ENCODE peak calls at places on chromosomes 5 and 9, in five cellular contexts. Y, X, Z, C and P are unnamed samples.

GRCh38 chr5:57976506-57976905 is 483.4 kb downstream of the PLK2 start:
- DNase-seq in Y (no peak), X (no peak), Z (no peak), C (no peak), P (no peak)

GRCh38 chr5:8061140-8061469 is 192.2 kb downstream of the MTRR start:
- DNase-seq in Y (no peak), X (no peak), Z (no peak), C (no peak), P (no peak)

GRCh38 chr9:17003576-17004240 is 131.1 kb upstream of the CNTLN start:
- DNase-seq in Y (no peak), X (no peak), Z (no peak), C (no peak), P (no peak)

GRCh38 chr5:168786142-168786541 is 207.0 kb upstream of the PANK3 start:
- DNase-seq in Y (no peak), X (no peak), Z (no peak), C (no peak), P (no peak)

GRCh38 chr5:76616206-76616605 is 7.0 kb downstream of the F2RL2 start:
- DNase-seq in Y (no peak), X (no peak), Z (no peak), C (no peak), P (no peak)

GRCh38 chr5:135069016-135069770 is 35.2 kb upstream of the PITX1 start:
- DNase-seq in Y (no peak), X (no peak), Z (no peak), C (no peak), P (no peak)

GRCh38 chr5:134019636-134020035 is 14.9 kb upstream of the VDAC1 start:
- DNase-seq in Y (no peak), X (no peak), Z (no peak), C (no peak), P (peak; percentile 35)

GRCh38 chr5:134226441-134227192 is 744 bp upstream of the PPP2CA start:
- DNase-seq in Y (peak; percentile 89), X (peak; percentile 24), Z (peak; percentile 14), C (no peak), P (peak; percentile 91)

GRCh38 chr5:54742417-54742889 is 224.9 kb downstream of the SNX18 start:
- DNase-seq in Y (peak; percentile 44), X (no peak), Z (no peak), C (peak; percentile 19), P (peak; percentile 61)

GRCh38 chr5:134975078-134975715 is 7.5 kb downstream of the CATSPER3 start:
- DNase-seq in Y (no peak), X (peak; percentile 67), Z (no peak), C (no peak), P (no peak)

GRCh38 chr9:93673271-93673843 is 97.0 kb downstream of the PHF2 start:
- DNase-seq in Y (peak; percentile 11), X (no peak), Z (no peak), C (no peak), P (peak; percentile 43)

GRCh38 chr5:11045411-11045810 is 284.4 kb upstream of the DAP start:
- DNase-seq in Y (no peak), X (no peak), Z (no peak), C (no peak), P (no peak)

GRCh38 chr9:33467526-33467925 is 6.2 kb downstream of the NOL6 start:
- DNase-seq in Y (no peak), X (no peak), Z (no peak), C (no peak), P (no peak)

GRCh38 chr5:124546643-124547042 is 199.8 kb downstream of the ZNF608 start:
- DNase-seq in Y (no peak), X (no peak), Z (no peak), C (no peak), P (peak; percentile 18)

GRCh38 chr5:176535101-176535654 is 2.0 kb downstream of the RNF44 start:
- DNase-seq in Y (peak; percentile 78), X (peak; percentile 34), Z (no peak), C (no peak), P (peak; percentile 79)
- H3K4me1 ChIP-seq in Y (peaks cover 22% of the 10 kb centered on the region), X (peaks cover 26% of the 10 kb centered on the region), Z (peaks cover 56% of the 10 kb centered on the region), C (peaks cover 49% of the 10 kb centered on the region), P (peaks cover 27% of the 10 kb centered on the region)

GRCh38 chr9:20446248-20446647 is 176.1 kb downstream of the MLLT3 start:
- DNase-seq in Y (no peak), X (no peak), Z (no peak), C (no peak), P (no peak)

GRCh38 chr9:20441166-20441565 is 181.1 kb downstream of the MLLT3 start:
- DNase-seq in Y (no peak), X (no peak), Z (no peak), C (no peak), P (no peak)

GRCh38 chr9:20442461-20443319 is 179.6 kb downstream of the MLLT3 start:
- DNase-seq in Y (no peak), X (no peak), Z (no peak), C (no peak), P (no peak)

GRCh38 chr9:20437466-20437865 is 184.8 kb downstream of the MLLT3 start:
- DNase-seq in Y (no peak), X (peak; percentile 7), Z (no peak), C (no peak), P (no peak)

GRCh38 chr9:20441704-20442423 is 180.4 kb downstream of the MLLT3 start:
- DNase-seq in Y (no peak), X (no peak), Z (no peak), C (no peak), P (no peak)
- H3K4me1 ChIP-seq in Y (no peaks in the 10 kb centered on the region), X (no peaks in the 10 kb centered on the region), Z (no peaks in the 10 kb centered on the region), C (peaks cover 14% of the 10 kb centered on the region), P (peaks cover 3% of the 10 kb centered on the region)

GRCh38 chr5:31987985-31988710 is 186.0 kb downstream of the GOLPH3 start:
- DNase-seq in Y (no peak), X (peak; percentile 34), Z (no peak), C (peak; percentile 26), P (no peak)
- H3K4me1 ChIP-seq in Y (no peaks in the 10 kb centered on the region), X (no peaks in the 10 kb centered on the region), Z (no peaks in the 10 kb centered on the region), C (peaks cover 39% of the 10 kb centered on the region), P (no peaks in the 10 kb centered on the region)

GRCh38 chr9:3941758-3942157 is 358.1 kb downstream of the GLIS3 start:
- DNase-seq in Y (no peak), X (no peak), Z (no peak), C (no peak), P (no peak)
- H3K4me1 ChIP-seq in Y (no peaks in the 10 kb centered on the region), X (no peaks in the 10 kb centered on the region), Z (no peaks in the 10 kb centered on the region), C (no peaks in the 10 kb centered on the region), P (no peaks in the 10 kb centered on the region)

GRCh38 chr9:134386951-134387831 is 60.9 kb downstream of the RXRA start:
- DNase-seq in Y (no peak), X (peak; percentile 83), Z (no peak), C (no peak), P (no peak)

GRCh38 chr9:134385873-134386370 is 59.7 kb downstream of the RXRA start:
- DNase-seq in Y (no peak), X (no peak), Z (no peak), C (no peak), P (no peak)

GRCh38 chr9:134382733-134383132 is 56.5 kb downstream of the RXRA start:
- DNase-seq in Y (peak; percentile 88), X (no peak), Z (no peak), C (no peak), P (peak; percentile 87)

GRCh38 chr9:134383148-134383547 is 56.9 kb downstream of the RXRA start:
- DNase-seq in Y (no peak), X (no peak), Z (no peak), C (no peak), P (no peak)

GRCh38 chr9:134384811-134385479 is 58.7 kb downstream of the RXRA start:
- DNase-seq in Y (no peak), X (no peak), Z (no peak), C (no peak), P (no peak)
- H3K4me1 ChIP-seq in Y (peaks cover 42% of the 10 kb centered on the region), X (peaks cover 57% of the 10 kb centered on the region), Z (peaks cover 94% of the 10 kb centered on the region), C (peaks cover 82% of the 10 kb centered on the region), P (peaks cover 65% of the 10 kb centered on the region)

GRCh38 chr5:141840826-141841360 is 37.3 kb downstream of the PCDH1 start:
- DNase-seq in Y (no peak), X (no peak), Z (no peak), C (no peak), P (no peak)
- H3K4me1 ChIP-seq in Y (peaks cover 6% of the 10 kb centered on the region), X (no peaks in the 10 kb centered on the region), Z (peaks cover 12% of the 10 kb centered on the region), C (peaks cover 15% of the 10 kb centered on the region), P (peaks cover 48% of the 10 kb centered on the region)

GRCh38 chr5:164747371-164747770 is 1242.0 kb downstream of the MAT2B start:
- DNase-seq in Y (no peak), X (no peak), Z (no peak), C (no peak), P (no peak)

GRCh38 chr5:164746723-164747122 is 1241.3 kb downstream of the MAT2B start:
- DNase-seq in Y (no peak), X (no peak), Z (no peak), C (no peak), P (no peak)

GRCh38 chr5:164741376-164741775 is 1236.0 kb downstream of the MAT2B start:
- DNase-seq in Y (no peak), X (no peak), Z (no peak), C (no peak), P (no peak)

GRCh38 chr5:164742025-164742424 is 1236.6 kb downstream of the MAT2B start:
- DNase-seq in Y (no peak), X (no peak), Z (no peak), C (no peak), P (no peak)
- H3K4me1 ChIP-seq in Y (no peaks in the 10 kb centered on the region), X (no peaks in the 10 kb centered on the region), Z (no peaks in the 10 kb centered on the region), C (no peaks in the 10 kb centered on the region), P (no peaks in the 10 kb centered on the region)

GRCh38 chr5:143002459-143003327 is 232.5 kb downstream of the ARHGAP26 start:
- DNase-seq in Y (no peak), X (peak; percentile 56), Z (peak; percentile 41), C (peak; percentile 55), P (no peak)
- H3K4me1 ChIP-seq in Y (no peaks in the 10 kb centered on the region), X (peaks cover 6% of the 10 kb centered on the region), Z (peaks cover 33% of the 10 kb centered on the region), C (peaks cover 22% of the 10 kb centered on the region), P (no peaks in the 10 kb centered on the region)

DNA sequence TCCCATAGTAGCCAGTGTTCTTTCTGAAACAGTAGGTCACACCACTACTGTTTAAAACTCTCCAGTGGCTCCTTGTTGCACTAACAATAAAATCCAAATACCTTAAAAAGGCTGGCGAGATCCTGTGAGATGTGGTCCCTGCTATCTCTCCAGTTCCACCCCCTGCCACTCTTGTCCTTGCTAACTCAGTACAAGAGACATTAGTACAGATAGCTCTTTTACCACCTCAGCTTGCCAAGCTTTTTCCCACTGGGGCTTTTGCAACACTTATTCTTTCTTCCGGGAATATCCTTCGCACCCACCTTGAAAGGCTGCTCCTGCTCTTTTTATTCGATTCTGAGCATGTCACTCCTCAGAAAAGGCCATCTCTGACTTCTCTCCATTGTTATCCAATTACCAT is 14.9 kb downstream of the NIPSNAP3B start:
- DNase-seq in Y (no peak), X (no peak), Z (no peak), C (no peak), P (no peak)
- H3K4me1 ChIP-seq in Y (no peaks in the 10 kb centered on the region), X (peaks cover 16% of the 10 kb centered on the region), Z (no peaks in the 10 kb centered on the region), C (peaks cover 3% of the 10 kb centered on the region), P (no peaks in the 10 kb centered on the region)

DNA sequence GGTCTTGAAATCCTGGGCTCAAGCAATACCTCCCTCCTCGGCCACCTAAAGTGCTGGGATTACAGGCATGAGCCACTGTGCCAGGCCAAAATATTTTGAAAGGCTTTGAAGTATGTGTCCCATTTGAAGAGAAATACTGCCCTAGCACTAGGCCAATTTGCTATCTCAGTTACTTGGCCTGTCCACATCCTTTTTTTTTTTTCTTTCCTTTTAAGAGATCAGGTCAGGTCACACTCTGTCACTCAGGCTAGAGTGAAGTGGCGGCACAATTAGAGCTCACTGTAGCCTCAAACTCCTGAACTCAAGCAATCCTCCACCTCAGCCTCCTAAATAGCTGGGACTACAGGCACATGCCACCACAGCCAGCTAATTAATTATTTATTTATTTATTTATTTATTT is 84.2 kb downstream of the NR6A1 start:
- DNase-seq in Y (no peak), X (no peak), Z (no peak), C (no peak), P (no peak)
- H3K4me1 ChIP-seq in Y (no peaks in the 10 kb centered on the region), X (no peaks in the 10 kb centered on the region), Z (no peaks in the 10 kb centered on the region), C (no peaks in the 10 kb centered on the region), P (no peaks in the 10 kb centered on the region)